ENCODE peak calls at places on chromosomes 16 and 17, in six cellular contexts. O is coronary artery, R is HCT116, C is fibroblast of villous mesenchyme, W is lower leg skin, V is ascending aorta. L is an unnamed sample.

GRCh38 chr17:28717578-28718316 is at the start of gene RAB34:
- DNase-seq in W (peak; percentile 69), V (peak; percentile 36), C (peak; percentile 94), O (peak; percentile 91), R (no peak), L (peak; percentile 96)

GRCh38 chr16:8920676-8921625 is 38.8 kb downstream of the LITAFD start:
- DNase-seq in O (no peak), C (no peak), V (no peak), R (no peak), W (no peak), L (no peak)

GRCh38 chr17:58228679-58229078 is 9.6 kb upstream of the MKS1 start:
- DNase-seq in V (no peak), O (peak; percentile 47), R (no peak), W (no peak), C (no peak), L (no peak)

GRCh38 chr16:11949527-11949926 is 7.7 kb upstream of the NPIPB2 start:
- DNase-seq in W (peak; percentile 21), O (no peak), R (peak; percentile 28), C (peak; percentile 49), V (no peak), L (no peak)

GRCh38 chr16:81237282-81237681 is 1.2 kb upstream of the BCO1 start:
- DNase-seq in O (no peak), C (no peak), R (no peak), V (no peak), W (peak; percentile 39), L (no peak)

GRCh38 chr17:38994026-38994425 is 26.8 kb upstream of the FBXO47 start:
- DNase-seq in C (no peak), W (no peak), O (no peak), R (no peak), V (no peak), L (no peak)

GRCh38 chr17:74920679-74921044 is 2.4 kb downstream of the USH1G start:
- DNase-seq in V (no peak), C (no peak), W (no peak), R (no peak), O (no peak), L (no peak)

GRCh38 chr16:54633943-54634362 is 296.7 kb upstream of the IRX5 start:
- DNase-seq in R (peak; percentile 39), W (no peak), V (no peak), C (no peak), O (no peak), L (no peak)

GRCh38 chr17:35052240-35052608 is 11.3 kb downstream of the RFFL start:
- DNase-seq in R (no peak), O (no peak), V (no peak), W (no peak), C (no peak), L (no peak)

GRCh38 chr17:8997994-8998628 is 23.2 kb upstream of the NTN1 start:
- DNase-seq in V (no peak), O (no peak), R (peak; percentile 51), W (no peak), C (peak; percentile 44), L (no peak)

GRCh38 chr17:49471089-49471683 is 23.9 kb upstream of the NGFR start:
- DNase-seq in V (no peak), R (no peak), W (no peak), C (peak; percentile 6), O (no peak), L (no peak)

GRCh38 chr17:73513426-73513825 is 130.8 kb downstream of the SDK2 start:
- DNase-seq in W (no peak), V (no peak), R (no peak), O (no peak), C (no peak), L (no peak)

GRCh38 chr16:64715624-64716023 is 406.2 kb downstream of the CDH11 start:
- DNase-seq in C (no peak), W (no peak), R (no peak), V (no peak), O (no peak), L (no peak)

GRCh38 chr16:25107466-25107792 is 4.1 kb upstream of the LCMT1 start:
- DNase-seq in V (no peak), R (no peak), C (no peak), O (no peak), W (no peak), L (no peak)

GRCh38 chr16:25108054-25108453 is 3.5 kb upstream of the LCMT1 start:
- DNase-seq in W (no peak), O (no peak), C (no peak), V (no peak), R (no peak), L (no peak)

GRCh38 chr16:25110392-25110947 is 1.1 kb upstream of the LCMT1 start:
- DNase-seq in R (no peak), W (no peak), O (no peak), C (peak; percentile 31), V (no peak), L (no peak)

GRCh38 chr16:25109643-25110042 is 1.9 kb upstream of the LCMT1 start:
- DNase-seq in V (no peak), R (peak; percentile 87), C (peak; percentile 97), W (peak; percentile 50), O (peak; percentile 76), L (no peak)

DNA sequence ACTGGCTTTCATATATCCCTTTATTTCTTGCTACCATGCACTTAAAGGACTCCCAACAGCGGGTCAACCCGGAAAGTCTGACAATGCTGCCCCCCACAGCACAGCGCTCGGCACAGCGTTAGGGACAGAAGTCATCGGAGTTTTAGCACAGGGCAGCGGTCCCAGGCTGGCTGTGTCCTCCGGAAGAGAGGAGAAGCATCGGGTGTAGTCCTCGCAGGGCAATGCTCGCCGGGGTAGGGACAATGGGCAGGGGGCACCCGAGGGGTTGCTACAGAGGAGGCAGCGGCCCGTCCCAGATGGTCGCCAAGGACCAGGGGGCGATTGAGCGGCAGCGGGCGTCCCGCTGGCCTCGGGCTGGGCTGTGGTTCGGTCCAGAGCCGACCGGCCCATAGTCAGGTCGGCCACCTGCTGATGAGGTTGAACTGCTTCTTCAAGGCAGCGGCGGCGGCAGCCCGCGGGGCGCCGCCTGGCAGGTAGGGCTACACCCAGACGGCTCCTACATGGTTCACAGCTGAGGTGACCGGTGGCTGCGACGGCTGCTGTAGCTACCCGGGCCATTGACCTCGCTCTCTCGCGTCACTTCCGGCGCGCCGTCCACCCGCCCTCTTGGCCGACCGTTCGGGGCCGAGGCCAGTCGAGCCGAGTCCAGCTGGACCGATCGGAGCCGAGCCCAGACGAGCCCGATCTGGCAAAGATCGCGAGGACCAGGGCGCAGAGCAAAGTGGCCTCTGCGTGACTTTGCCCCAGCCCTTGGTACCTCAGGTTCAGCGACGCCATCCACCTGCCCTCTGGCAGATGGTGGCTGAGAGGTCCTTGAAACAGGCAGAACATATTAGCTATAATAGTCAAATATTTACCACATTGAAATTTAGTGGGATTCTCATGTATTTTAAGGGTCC is 4.7 kb upstream of the LCMT1 start:
- DNase-seq in C (peak; percentile 85), R (peak; percentile 79), W (peak; percentile 91), V (peak; percentile 79), O (peak; percentile 98), L (peak; percentile 97)
- TF ChIP-seq CTCF in C (peak; percentile 33), R (peak; percentile 47), W (no peak), V (no peak), O (no peak), L (peak; percentile 45)

GRCh38 chr17:52297230-52298010 is 138.9 kb upstream of the CA10 start:
- DNase-seq in V (no peak), C (no peak), O (no peak), W (no peak), R (no peak), L (no peak)
- TF ChIP-seq CTCF in V (no peak), C (no peak), O (no peak), W (no peak), R (no peak), L (no peak)

GRCh38 chr17:55177159-55177913 is 87.4 kb upstream of the HLF start:
- DNase-seq in C (peak; percentile 20), R (no peak), O (no peak), W (no peak), V (no peak), L (no peak)
- TF ChIP-seq CTCF in C (no peak), R (peak; percentile 40), O (no peak), W (no peak), V (no peak), L (no peak)

GRCh38 chr17:78346605-78347250 is 13.1 kb downstream of the SOCS3 start:
- DNase-seq in W (no peak), O (no peak), R (no peak), C (no peak), V (no peak), L (no peak)
- TF ChIP-seq CTCF in W (no peak), O (no peak), R (no peak), C (no peak), V (no peak), L (no peak)

GRCh38 chr17:16915752-16916556 is 56.0 kb downstream of the TNFRSF13B start:
- DNase-seq in W (no peak), R (peak; percentile 70), O (no peak), V (no peak), C (peak; percentile 35), L (peak; percentile 80)
- TF ChIP-seq CTCF in W (no peak), R (peak; percentile 88), O (no peak), V (no peak), C (peak; percentile 72), L (peak; percentile 48)

GRCh38 chr16:56530872-56531271 is 11.0 kb upstream of the BBS2 start:
- DNase-seq in R (no peak), C (no peak), W (no peak), O (no peak), V (no peak), L (no peak)

GRCh38 chr16:56532714-56533113 is 12.9 kb upstream of the BBS2 start:
- DNase-seq in W (no peak), R (peak; percentile 26), C (no peak), O (no peak), V (no peak), L (no peak)

GRCh38 chr16:56539667-56540066 is 19.8 kb upstream of the BBS2 start:
- DNase-seq in V (no peak), C (no peak), O (no peak), W (no peak), R (no peak), L (no peak)

GRCh38 chr16:56538331-56538730 is 18.5 kb upstream of the BBS2 start:
- DNase-seq in R (no peak), V (no peak), W (no peak), C (no peak), O (no peak), L (no peak)

GRCh38 chr16:56534847-56535383 is 15.1 kb upstream of the BBS2 start:
- DNase-seq in V (no peak), R (no peak), C (no peak), O (no peak), W (no peak), L (no peak)
- TF ChIP-seq CTCF in V (no peak), R (no peak), C (no peak), O (no peak), W (no peak), L (no peak)